ENCODE peak calls at places on chromosomes 5 and 9, in five cellular contexts. S is A549, C is IMR-90, F is HepG2, B is SK-N-SH. J is an unnamed sample.

GRCh38 chr5:134464988-134465855 is 53.5 kb upstream of the CDKN2AIPNL start:
- DNase-seq in C (no peak), B (no peak), S (no peak), F (peak; percentile 8), J (no peak)

GRCh38 chr9:99375481-99375880 is 153.4 kb downstream of the SEC61B start:
- DNase-seq in F (no peak), B (no peak), S (no peak), C (no peak), J (no peak)

GRCh38 chr5:132822650-132823480 is 7.6 kb downstream of the SHROOM1 start:
- DNase-seq in F (no peak), S (no peak), C (no peak), B (no peak), J (no peak)

GRCh38 chr5:1073239-1074102 is 38.4 kb downstream of the SLC12A7 start:
- DNase-seq in S (no peak), F (no peak), B (no peak), C (no peak), J (no peak)

GRCh38 chr9:96034553-96035122 is 159.1 kb downstream of the ERCC6L2 start:
- DNase-seq in F (no peak), S (no peak), B (no peak), C (no peak), J (no peak)

GRCh38 chr5:171750316-171750788 is 35.3 kb upstream of the SMIM23 start:
- DNase-seq in C (peak; percentile 7), F (peak; percentile 4), B (peak; percentile 26), S (peak; percentile 16), J (peak; percentile 27)

GRCh38 chr5:114665551-114665950 is 303.7 kb downstream of the KCNN2 start:
- DNase-seq in F (no peak), C (no peak), S (no peak), B (no peak), J (no peak)

GRCh38 chr5:56405116-56405515 is 172.0 kb upstream of the ANKRD55 start:
- DNase-seq in B (no peak), F (no peak), C (no peak), S (no peak), J (no peak)

GRCh38 chr9:105168935-105169334 is 75.5 kb upstream of the SLC44A1 start:
- DNase-seq in F (no peak), S (no peak), C (peak; percentile 77), B (no peak), J (no peak)

GRCh38 chr5:73816656-73817420 is 190.8 kb downstream of the ARHGEF28 start:
- DNase-seq in C (peak; percentile 92), F (no peak), S (no peak), B (no peak), J (no peak)

GRCh38 chr5:101687630-101688029 is 608.5 kb downstream of the SLCO4C1 start:
- DNase-seq in F (no peak), C (no peak), S (no peak), B (no peak), J (no peak)

GRCh38 chr9:133155156-133155555 is 8.6 kb downstream of the GBGT1 start:
- DNase-seq in C (no peak), B (peak; percentile 5), F (no peak), S (no peak), J (no peak)

GRCh38 chr5:143679777-143680176 is 132.2 kb upstream of the HMHB1 start:
- DNase-seq in B (no peak), C (peak; percentile 56), F (peak; percentile 63), S (no peak), J (no peak)

GRCh38 chr9:120779227-120779626 is 14.0 kb downstream of the FBXW2 start:
- DNase-seq in F (no peak), B (no peak), C (no peak), S (no peak), J (no peak)

GRCh38 chr9:91795500-91796241 is 154.4 kb downstream of the ROR2 start:
- DNase-seq in C (peak; percentile 22), F (no peak), B (no peak), S (no peak), J (no peak)

GRCh38 chr9:2545881-2546490 is 75.6 kb upstream of the VLDLR start:
- DNase-seq in C (no peak), S (no peak), F (no peak), B (no peak), J (no peak)

GRCh38 chr5:154783774-154784460 is 28.7 kb downstream of the LARP1 start:
- DNase-seq in S (no peak), F (no peak), B (no peak), C (peak; percentile 32), J (peak; percentile 33)

GRCh38 chr9:72353455-72354116 is 11.4 kb downstream of the ZFAND5 start:
- DNase-seq in F (peak; percentile 38), C (no peak), B (no peak), S (no peak), J (no peak)

GRCh38 chr5:177302354-177303110 is 987 bp downstream of the RAB24 start:
- DNase-seq in F (no peak), C (peak; percentile 10), B (peak; percentile 52), S (no peak), J (peak; percentile 32)

GRCh38 chr5:110753620-110754019 is 14.8 kb downstream of the SLC25A46 start:
- DNase-seq in F (no peak), S (no peak), C (no peak), B (no peak), J (no peak)

GRCh38 chr5:78799254-78800017 is 150.9 kb upstream of the LHFPL2 start:
- DNase-seq in S (no peak), F (no peak), C (peak; percentile 67), B (no peak), J (no peak)

GRCh38 chr9:81125446-81126092 is 563.8 kb downstream of the TLE1 start:
- DNase-seq in F (no peak), C (peak; percentile 53), S (peak; percentile 20), B (no peak), J (no peak)

GRCh38 chr9:97572892-97573365 is 60.2 kb downstream of the TSTD2 start:
- DNase-seq in B (no peak), S (no peak), F (no peak), C (no peak), J (no peak)

GRCh38 chr5:173310861-173311515 is 17.2 kb downstream of the STC2 start:
- DNase-seq in S (no peak), C (peak; percentile 29), F (no peak), B (no peak), J (no peak)

GRCh38 chr9:137234055-137234697 is 3.5 kb downstream of the SLC34A3 start:
- DNase-seq in C (no peak), F (no peak), B (no peak), S (no peak), J (peak; percentile 28)

GRCh38 chr9:68706579-68707201 is 1.6 kb downstream of the PIP5K1B start:
- DNase-seq in C (no peak), S (no peak), B (no peak), F (no peak), J (no peak)

DNA sequence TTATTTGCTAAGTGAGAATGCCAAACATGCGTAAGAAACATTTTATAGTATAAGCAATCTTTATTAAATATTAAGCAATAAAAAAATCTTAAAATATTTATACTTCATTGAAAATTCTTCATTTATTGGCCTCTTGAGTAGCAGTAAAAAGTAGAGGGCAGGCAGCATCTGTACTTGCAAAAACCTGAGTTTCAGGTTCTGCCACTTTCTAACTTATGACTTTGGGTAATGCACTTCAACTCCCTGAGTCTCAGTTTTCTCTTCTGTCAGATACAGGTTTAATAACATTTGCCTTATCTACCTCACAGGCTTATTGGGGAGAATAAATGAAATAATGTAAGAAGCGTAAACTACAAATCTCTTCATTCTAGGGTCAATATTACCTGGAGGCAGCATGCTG is 19.8 kb upstream of the MCTP1 start:
- DNase-seq in B (no peak), C (no peak), F (no peak), S (no peak), J (no peak)
- TF ChIP-seq RFX5 in B (no peak), C (no peak), F (no peak), S (no peak), J (no peak)

GRCh38 chr5:122126177-122126701 is 3.1 kb upstream of the ZNF474 start:
- DNase-seq in F (no peak), C (peak; percentile 83), S (no peak), B (no peak), J (peak; percentile 93)

GRCh38 chr5:122126711-122127385 is 2.5 kb upstream of the ZNF474 start:
- DNase-seq in C (peak; percentile 30), F (no peak), S (no peak), B (no peak), J (no peak)

GRCh38 chr5:122124766-122125165 is 4.6 kb upstream of the ZNF474 start:
- DNase-seq in S (no peak), F (no peak), C (no peak), B (no peak), J (no peak)

GRCh38 chr5:122130152-122130551 is 806 bp downstream of the ZNF474 start:
- DNase-seq in C (no peak), S (no peak), B (no peak), F (no peak), J (no peak)

GRCh38 chr5:122129332-122129731 is at the start of gene ZNF474:
- DNase-seq in F (no peak), S (no peak), C (peak; percentile 98), B (no peak), J (peak; percentile 33)
- TF ChIP-seq RFX5 in F (no peak), S (no peak), C (no peak), B (no peak), J (no peak)

DNA sequence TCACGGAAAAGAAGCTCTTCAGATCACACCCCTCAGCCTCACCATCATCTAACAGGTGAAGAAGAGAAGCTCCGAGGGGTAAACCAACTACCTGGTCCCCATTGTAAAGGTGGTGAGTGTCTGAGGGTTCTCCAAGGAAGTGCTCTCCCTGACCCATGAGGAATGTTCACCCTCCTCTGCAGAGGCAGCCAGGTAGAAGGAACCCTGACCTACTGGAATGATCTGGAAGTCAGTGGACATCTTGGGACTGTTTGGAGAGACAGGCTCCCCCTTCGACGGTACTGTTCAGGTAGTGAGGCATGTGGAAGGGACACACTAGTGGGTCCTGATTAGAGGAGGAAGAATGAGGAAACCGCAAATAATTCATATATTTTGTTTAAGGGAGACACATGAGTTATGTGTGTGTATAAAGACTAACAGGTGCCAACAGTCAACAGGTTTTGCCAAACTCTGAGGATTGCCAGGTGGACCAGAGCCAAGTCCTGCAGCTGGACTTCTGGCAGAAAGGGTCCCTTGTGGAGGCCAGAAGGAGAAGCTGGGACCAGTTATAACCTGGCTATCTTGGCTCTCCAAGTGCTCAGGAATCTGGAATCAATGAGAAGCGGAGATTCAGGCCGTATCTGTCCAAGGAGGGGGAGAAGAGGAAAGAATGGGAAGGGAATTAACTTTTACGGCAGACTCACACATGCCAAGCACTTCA is 3.0 kb upstream of the ZBTB34 start:
- DNase-seq in C (no peak), S (no peak), B (no peak), F (no peak), J (no peak)
- TF ChIP-seq RFX5 in C (no peak), S (no peak), B (no peak), F (no peak), J (no peak)

GRCh38 chr9:128946945-128947422 is 419 bp downstream of the DOLK start:
- DNase-seq in S (no peak), F (no peak), B (no peak), C (peak; percentile 11), J (no peak)
- TF ChIP-seq RFX5 in S (no peak), F (no peak), B (no peak), C (no peak), J (no peak)